ENCODE peak calls at places on chromosome 18, in ten cellular contexts. One of them, this sample, is unnamed.

GRCh38 chr18:26650310-26651285 is 102.2 kb upstream of the KCTD1 start:
- DNase-seq in frontal cortex: peak
- DNase-seq in cardiac muscle cell: no peak
- DNase-seq in heart left ventricle: no peak
- DNase-seq in HTR-8/SVneo: no peak
- DNase-seq in left cardiac atrium: no peak
- DNase-seq in kidney: no peak
- DNase-seq in head of caudate nucleus: peak
- DNase-seq in AG09309: no peak
- DNase-seq in MG63: no peak
- DNase-seq in this sample: no peak

GRCh38 chr18:74493689-74494088 is 2.5 kb upstream of the CNDP2 start:
- DNase-seq in frontal cortex: no peak
- DNase-seq in cardiac muscle cell: peak
- DNase-seq in heart left ventricle: peak
- DNase-seq in HTR-8/SVneo: no peak
- DNase-seq in left cardiac atrium: no peak
- DNase-seq in kidney: no peak
- DNase-seq in head of caudate nucleus: peak
- DNase-seq in AG09309: no peak
- DNase-seq in MG63: peak
- DNase-seq in this sample: peak

GRCh38 chr18:5527603-5528002 is 16.2 kb downstream of the EPB41L3 start:
- DNase-seq in frontal cortex: no peak
- DNase-seq in cardiac muscle cell: no peak
- DNase-seq in heart left ventricle: peak
- DNase-seq in HTR-8/SVneo: no peak
- DNase-seq in left cardiac atrium: peak
- DNase-seq in kidney: no peak
- DNase-seq in head of caudate nucleus: no peak
- DNase-seq in AG09309: peak
- DNase-seq in MG63: no peak
- DNase-seq in this sample: no peak

GRCh38 chr18:9682572-9682971 is 25.5 kb upstream of the RAB31 start:
- DNase-seq in frontal cortex: no peak
- DNase-seq in cardiac muscle cell: no peak
- DNase-seq in heart left ventricle: no peak
- DNase-seq in HTR-8/SVneo: no peak
- DNase-seq in left cardiac atrium: no peak
- DNase-seq in kidney: no peak
- DNase-seq in head of caudate nucleus: no peak
- DNase-seq in AG09309: no peak
- DNase-seq in MG63: no peak
- DNase-seq in this sample: no peak

GRCh38 chr18:76971149-76971548 is 148.8 kb downstream of the ZNF236 start:
- DNase-seq in frontal cortex: no peak
- DNase-seq in cardiac muscle cell: no peak
- DNase-seq in heart left ventricle: no peak
- DNase-seq in HTR-8/SVneo: no peak
- DNase-seq in left cardiac atrium: no peak
- DNase-seq in kidney: no peak
- DNase-seq in head of caudate nucleus: no peak
- DNase-seq in AG09309: no peak
- DNase-seq in MG63: no peak
- DNase-seq in this sample: no peak

GRCh38 chr18:55318864-55319516 is 269.0 kb downstream of the TCF4 start:
- DNase-seq in frontal cortex: no peak
- DNase-seq in cardiac muscle cell: no peak
- DNase-seq in heart left ventricle: no peak
- DNase-seq in HTR-8/SVneo: no peak
- DNase-seq in left cardiac atrium: no peak
- DNase-seq in kidney: no peak
- DNase-seq in head of caudate nucleus: no peak
- DNase-seq in AG09309: no peak
- DNase-seq in MG63: no peak
- DNase-seq in this sample: no peak

GRCh38 chr18:36179562-36180334 is 7.5 kb upstream of the MOCOS start:
- DNase-seq in frontal cortex: no peak
- DNase-seq in cardiac muscle cell: no peak
- DNase-seq in heart left ventricle: peak
- DNase-seq in HTR-8/SVneo: no peak
- DNase-seq in left cardiac atrium: peak
- DNase-seq in kidney: no peak
- DNase-seq in head of caudate nucleus: peak
- DNase-seq in AG09309: no peak
- DNase-seq in MG63: peak
- DNase-seq in this sample: peak

GRCh38 chr18:77009675-77010074 is 122.9 kb downstream of the MBP start:
- DNase-seq in frontal cortex: no peak
- DNase-seq in cardiac muscle cell: no peak
- DNase-seq in heart left ventricle: no peak
- DNase-seq in HTR-8/SVneo: no peak
- DNase-seq in left cardiac atrium: no peak
- DNase-seq in kidney: peak
- DNase-seq in head of caudate nucleus: peak
- DNase-seq in AG09309: no peak
- DNase-seq in MG63: no peak
- DNase-seq in this sample: no peak

GRCh38 chr18:26854292-26854881 is 11.1 kb downstream of the AQP4 start:
- DNase-seq in frontal cortex: no peak
- DNase-seq in cardiac muscle cell: no peak
- DNase-seq in heart left ventricle: no peak
- DNase-seq in HTR-8/SVneo: no peak
- DNase-seq in left cardiac atrium: no peak
- DNase-seq in kidney: no peak
- DNase-seq in head of caudate nucleus: no peak
- DNase-seq in AG09309: no peak
- DNase-seq in MG63: no peak
- DNase-seq in this sample: no peak

GRCh38 chr18:61466736-61467135 is 133.5 kb downstream of the CDH20 start:
- DNase-seq in frontal cortex: no peak
- DNase-seq in cardiac muscle cell: no peak
- DNase-seq in heart left ventricle: no peak
- DNase-seq in HTR-8/SVneo: no peak
- DNase-seq in left cardiac atrium: no peak
- DNase-seq in kidney: no peak
- DNase-seq in head of caudate nucleus: peak
- DNase-seq in AG09309: no peak
- DNase-seq in MG63: no peak
- DNase-seq in this sample: no peak

GRCh38 chr18:11666831-11667230 is 22.2 kb upstream of the GNAL start:
- DNase-seq in frontal cortex: no peak
- DNase-seq in cardiac muscle cell: no peak
- DNase-seq in heart left ventricle: no peak
- DNase-seq in HTR-8/SVneo: no peak
- DNase-seq in left cardiac atrium: no peak
- DNase-seq in kidney: no peak
- DNase-seq in head of caudate nucleus: no peak
- DNase-seq in AG09309: no peak
- DNase-seq in MG63: no peak
- DNase-seq in this sample: no peak

GRCh38 chr18:47801817-47802216 is 128.6 kb downstream of the SMAD2 start:
- DNase-seq in frontal cortex: no peak
- DNase-seq in cardiac muscle cell: no peak
- DNase-seq in heart left ventricle: no peak
- DNase-seq in HTR-8/SVneo: no peak
- DNase-seq in left cardiac atrium: no peak
- DNase-seq in kidney: no peak
- DNase-seq in head of caudate nucleus: no peak
- DNase-seq in AG09309: no peak
- DNase-seq in MG63: no peak
- DNase-seq in this sample: no peak

GRCh38 chr18:67628674-67629073 is 112.2 kb upstream of the DSEL start:
- DNase-seq in frontal cortex: no peak
- DNase-seq in cardiac muscle cell: no peak
- DNase-seq in heart left ventricle: no peak
- DNase-seq in HTR-8/SVneo: no peak
- DNase-seq in left cardiac atrium: no peak
- DNase-seq in kidney: no peak
- DNase-seq in head of caudate nucleus: no peak
- DNase-seq in AG09309: no peak
- DNase-seq in MG63: no peak
- DNase-seq in this sample: no peak

This sample was measured in prostate gland.